ENCODE peak calls at places on chromosomes 6 and 20, in four cellular contexts. One of them, this sample, is unnamed.

GRCh38 chr6:99402458-99402857 is 8.5 kb upstream of the COQ3 start:
- DNase-seq in activated gamma-delta T cell treated with Interleukin-2 at 50 U/mL for 16 hours: no peak
- DNase-seq in GM10248: no peak
- DNase-seq in activated effector memory CD4-positive, alpha-beta T cell treated with anti-CD3 and anti-CD28 coated beads, Interleukin-2, amount 50 U/mL, for 16 hours: no peak
- DNase-seq in this sample: no peak

GRCh38 chr6:131949615-131949908 is 1.6 kb downstream of the CCN2 start:
- DNase-seq in activated gamma-delta T cell treated with Interleukin-2 at 50 U/mL for 16 hours: no peak
- DNase-seq in activated effector memory CD4-positive, alpha-beta T cell treated with anti-CD3 and anti-CD28 coated beads, Interleukin-2, amount 50 U/mL, for 16 hours: no peak
- DNase-seq in GM10248: no peak
- DNase-seq in this sample: no peak

GRCh38 chr20:48231253-48231652 is 446.0 kb upstream of the SULF2 start:
- DNase-seq in GM10248: no peak
- DNase-seq in activated gamma-delta T cell treated with Interleukin-2 at 50 U/mL for 16 hours: no peak
- DNase-seq in activated effector memory CD4-positive, alpha-beta T cell treated with anti-CD3 and anti-CD28 coated beads, Interleukin-2, amount 50 U/mL, for 16 hours: no peak
- DNase-seq in this sample: no peak

GRCh38 chr6:83265384-83265783 is 72.2 kb downstream of the RWDD2A start:
- DNase-seq in activated gamma-delta T cell treated with Interleukin-2 at 50 U/mL for 16 hours: no peak
- DNase-seq in GM10248: no peak
- DNase-seq in activated effector memory CD4-positive, alpha-beta T cell treated with anti-CD3 and anti-CD28 coated beads, Interleukin-2, amount 50 U/mL, for 16 hours: no peak
- DNase-seq in this sample: no peak

GRCh38 chr20:47071646-47072185 is 177.1 kb downstream of the EYA2 start:
- DNase-seq in activated effector memory CD4-positive, alpha-beta T cell treated with anti-CD3 and anti-CD28 coated beads, Interleukin-2, amount 50 U/mL, for 16 hours: no peak
- DNase-seq in activated gamma-delta T cell treated with Interleukin-2 at 50 U/mL for 16 hours: no peak
- DNase-seq in GM10248: no peak
- DNase-seq in this sample: no peak

GRCh38 chr20:60653111-60653845 is 598.8 kb upstream of the CDH4 start:
- DNase-seq in activated gamma-delta T cell treated with Interleukin-2 at 50 U/mL for 16 hours: no peak
- DNase-seq in GM10248: no peak
- DNase-seq in activated effector memory CD4-positive, alpha-beta T cell treated with anti-CD3 and anti-CD28 coated beads, Interleukin-2, amount 50 U/mL, for 16 hours: no peak
- DNase-seq in this sample: peak

GRCh38 chr20:46353506-46354206 is 45.4 kb upstream of the CDH22 start:
- DNase-seq in activated gamma-delta T cell treated with Interleukin-2 at 50 U/mL for 16 hours: no peak
- DNase-seq in activated effector memory CD4-positive, alpha-beta T cell treated with anti-CD3 and anti-CD28 coated beads, Interleukin-2, amount 50 U/mL, for 16 hours: no peak
- DNase-seq in GM10248: no peak
- DNase-seq in this sample: no peak

GRCh38 chr6:15391500-15391899 is 145.6 kb downstream of the JARID2 start:
- DNase-seq in activated gamma-delta T cell treated with Interleukin-2 at 50 U/mL for 16 hours: no peak
- DNase-seq in GM10248: no peak
- DNase-seq in activated effector memory CD4-positive, alpha-beta T cell treated with anti-CD3 and anti-CD28 coated beads, Interleukin-2, amount 50 U/mL, for 16 hours: no peak
- DNase-seq in this sample: no peak

GRCh38 chr6:42781811-42782688 is at the start of gene BICRAL:
- DNase-seq in GM10248: peak
- DNase-seq in activated gamma-delta T cell treated with Interleukin-2 at 50 U/mL for 16 hours: peak
- DNase-seq in activated effector memory CD4-positive, alpha-beta T cell treated with anti-CD3 and anti-CD28 coated beads, Interleukin-2, amount 50 U/mL, for 16 hours: peak
- DNase-seq in this sample: peak

GRCh38 chr6:16670183-16670582 is 91.1 kb downstream of the ATXN1 start:
- DNase-seq in GM10248: no peak
- DNase-seq in activated gamma-delta T cell treated with Interleukin-2 at 50 U/mL for 16 hours: no peak
- DNase-seq in activated effector memory CD4-positive, alpha-beta T cell treated with anti-CD3 and anti-CD28 coated beads, Interleukin-2, amount 50 U/mL, for 16 hours: no peak
- DNase-seq in this sample: no peak

GRCh38 chr6:12967686-12968085 is 251.1 kb downstream of the PHACTR1 start:
- DNase-seq in activated effector memory CD4-positive, alpha-beta T cell treated with anti-CD3 and anti-CD28 coated beads, Interleukin-2, amount 50 U/mL, for 16 hours: no peak
- DNase-seq in activated gamma-delta T cell treated with Interleukin-2 at 50 U/mL for 16 hours: no peak
- DNase-seq in GM10248: no peak
- DNase-seq in this sample: no peak

GRCh38 chr20:22796465-22797077 is 212.2 kb upstream of the FOXA2 start:
- DNase-seq in GM10248: no peak
- DNase-seq in activated effector memory CD4-positive, alpha-beta T cell treated with anti-CD3 and anti-CD28 coated beads, Interleukin-2, amount 50 U/mL, for 16 hours: no peak
- DNase-seq in activated gamma-delta T cell treated with Interleukin-2 at 50 U/mL for 16 hours: no peak
- DNase-seq in this sample: no peak

GRCh38 chr6:2396856-2397640 is 151.6 kb upstream of the GMDS start:
- DNase-seq in activated gamma-delta T cell treated with Interleukin-2 at 50 U/mL for 16 hours: no peak
- DNase-seq in activated effector memory CD4-positive, alpha-beta T cell treated with anti-CD3 and anti-CD28 coated beads, Interleukin-2, amount 50 U/mL, for 16 hours: no peak
- DNase-seq in GM10248: peak
- DNase-seq in this sample: no peak

GRCh38 chr6:115601064-115601463 is 459.6 kb downstream of the FRK start:
- DNase-seq in activated effector memory CD4-positive, alpha-beta T cell treated with anti-CD3 and anti-CD28 coated beads, Interleukin-2, amount 50 U/mL, for 16 hours: no peak
- DNase-seq in activated gamma-delta T cell treated with Interleukin-2 at 50 U/mL for 16 hours: no peak
- DNase-seq in GM10248: no peak
- DNase-seq in this sample: no peak

GRCh38 chr6:108417027-108417426 is 122.2 kb downstream of the AFG1L start:
- DNase-seq in GM10248: no peak
- DNase-seq in activated effector memory CD4-positive, alpha-beta T cell treated with anti-CD3 and anti-CD28 coated beads, Interleukin-2, amount 50 U/mL, for 16 hours: no peak
- DNase-seq in activated gamma-delta T cell treated with Interleukin-2 at 50 U/mL for 16 hours: no peak
- DNase-seq in this sample: no peak

GRCh38 chr6:79079425-79080130 is 1.5 kb upstream of the PHIP start:
- DNase-seq in activated effector memory CD4-positive, alpha-beta T cell treated with anti-CD3 and anti-CD28 coated beads, Interleukin-2, amount 50 U/mL, for 16 hours: no peak
- DNase-seq in GM10248: no peak
- DNase-seq in activated gamma-delta T cell treated with Interleukin-2 at 50 U/mL for 16 hours: no peak
- DNase-seq in this sample: no peak

GRCh38 chr6:83378621-83379388 is 52.0 kb downstream of the ME1 start:
- DNase-seq in activated effector memory CD4-positive, alpha-beta T cell treated with anti-CD3 and anti-CD28 coated beads, Interleukin-2, amount 50 U/mL, for 16 hours: no peak
- DNase-seq in GM10248: no peak
- DNase-seq in activated gamma-delta T cell treated with Interleukin-2 at 50 U/mL for 16 hours: no peak
- DNase-seq in this sample: no peak

GRCh38 chr6:138086573-138087196 is 20.5 kb downstream of the PERP start:
- DNase-seq in activated gamma-delta T cell treated with Interleukin-2 at 50 U/mL for 16 hours: no peak
- DNase-seq in activated effector memory CD4-positive, alpha-beta T cell treated with anti-CD3 and anti-CD28 coated beads, Interleukin-2, amount 50 U/mL, for 16 hours: no peak
- DNase-seq in GM10248: no peak
- DNase-seq in this sample: no peak

This sample was measured in natural killer cell treated with Interleukin-12 subunit alpha and Interleukin-12 subunit beta and Interleukin-15 and Interleukin-18, amount 100 ng/mL, for 72 hours.